ENCODE peak calls at places on chromosomes 4 and X, in eight cellular contexts. W, T, I, P, U, Y, V and N are unnamed samples.

GRCh38 chr4:98625399-98625798 is 33.0 kb downstream of the TSPAN5 start:
- DNase-seq in U (no peak), T (no peak), Y (no peak), P (no peak), W (no peak), I (no peak), V (no peak), N (no peak)

GRCh38 chr4:110124721-110125120 is 73.7 kb downstream of the ELOVL6 start:
- DNase-seq in P (no peak), V (no peak), I (no peak), T (no peak), W (no peak), U (no peak), Y (no peak), N (no peak)

GRCh38 chr4:76831475-76832390 is 66.2 kb downstream of the SOWAHB start:
- DNase-seq in V (no peak), T (no peak), P (peak; percentile 39), U (no peak), I (no peak), W (no peak), Y (no peak), N (no peak)

GRCh38 chrX:720858-721257 is 90.3 kb downstream of the SHOX start:
- DNase-seq in I (no peak), P (no peak), W (no peak), T (no peak), U (no peak), Y (no peak), V (no peak), N (no peak)

GRCh38 chr4:152696764-152697250 is 17.0 kb upstream of the TMEM154 start:
- DNase-seq in U (no peak), I (no peak), V (peak; percentile 9), T (no peak), P (no peak), W (no peak), Y (no peak), N (no peak)

GRCh38 chr4:184163813-184164212 is 53.9 kb downstream of the ENPP6 start:
- DNase-seq in U (no peak), Y (peak; percentile 52), T (peak; percentile 51), I (peak; percentile 12), P (peak; percentile 84), W (peak; percentile 88), V (peak; percentile 22), N (peak; percentile 58)

GRCh38 chr4:68361146-68361589 is 11.3 kb upstream of the YTHDC1 start:
- DNase-seq in Y (no peak), P (peak; percentile 54), W (no peak), V (no peak), T (no peak), U (no peak), I (peak; percentile 98), N (no peak)

GRCh38 chr4:37279894-37280592 is 35.5 kb downstream of the NWD2 start:
- DNase-seq in W (no peak), V (no peak), P (no peak), I (no peak), U (no peak), T (no peak), Y (no peak), N (no peak)

GRCh38 chrX:150899191-150899757 is 806 bp upstream of the CD99L2 start:
- DNase-seq in Y (peak; percentile 21), U (peak; percentile 35), T (peak; percentile 45), W (peak; percentile 65), I (peak; percentile 14), V (peak; percentile 17), P (peak; percentile 36), N (no peak)

GRCh38 chr4:20839957-20840356 is 139.7 kb downstream of the PACRGL start:
- DNase-seq in I (peak; percentile 89), W (no peak), Y (no peak), V (no peak), T (no peak), P (peak; percentile 26), U (no peak), N (no peak)

GRCh38 chr4:110733901-110734300 is 111.0 kb upstream of the PITX2 start:
- DNase-seq in U (no peak), P (no peak), T (no peak), I (no peak), W (no peak), Y (no peak), V (no peak), N (no peak)

GRCh38 chr4:105399535-105400161 is 74.2 kb downstream of the PPA2 start:
- DNase-seq in I (peak; percentile 85), W (no peak), V (no peak), T (no peak), Y (no peak), P (no peak), U (no peak), N (no peak)

GRCh38 chr4:10664408-10664807 is 20.2 kb downstream of the CLNK start:
- DNase-seq in U (peak; percentile 30), T (no peak), I (peak; percentile 84), V (peak; percentile 14), W (no peak), P (peak; percentile 28), Y (no peak), N (peak; percentile 62)

GRCh38 chrX:109199726-109200125 is 282.2 kb downstream of the GUCY2F start:
- DNase-seq in P (no peak), Y (no peak), W (no peak), T (no peak), U (no peak), I (peak; percentile 7), V (no peak), N (no peak)

GRCh38 chr4:82005153-82005552 is 368.6 kb downstream of the HNRNPD start:
- DNase-seq in P (no peak), V (no peak), I (no peak), T (no peak), U (no peak), Y (no peak), W (no peak), N (no peak)

GRCh38 chr4:19832388-19832787 is 419.3 kb upstream of the SLIT2 start:
- DNase-seq in W (no peak), T (no peak), Y (no peak), P (no peak), U (no peak), I (peak; percentile 11), V (no peak), N (no peak)

GRCh38 chrX:150509703-150510102 is 58.7 kb upstream of the MTM1 start:
- DNase-seq in I (no peak), U (no peak), P (no peak), T (no peak), V (no peak), W (no peak), Y (no peak), N (no peak)

GRCh38 chr4:1922826-1923225 is 51.6 kb downstream of the NSD2 start:
- DNase-seq in T (no peak), V (no peak), I (no peak), P (no peak), W (no peak), Y (no peak), U (no peak), N (no peak)

GRCh38 chrX:153885968-153886903 is at the start of gene L1CAM:
- DNase-seq in T (no peak), W (peak; percentile 64), P (no peak), Y (no peak), U (no peak), V (no peak), I (no peak), N (no peak)

GRCh38 chr4:168540086-168540864 is 43.4 kb downstream of the PALLD start:
- DNase-seq in T (no peak), P (no peak), W (peak; percentile 27), U (no peak), I (peak; percentile 69), V (no peak), Y (no peak), N (no peak)

GRCh38 chrX:21723097-21723496 is 34.8 kb downstream of the SMPX start:
- DNase-seq in V (no peak), Y (no peak), T (no peak), U (no peak), W (peak; percentile 23), P (peak; percentile 14), I (peak; percentile 35), N (no peak)

DNA sequence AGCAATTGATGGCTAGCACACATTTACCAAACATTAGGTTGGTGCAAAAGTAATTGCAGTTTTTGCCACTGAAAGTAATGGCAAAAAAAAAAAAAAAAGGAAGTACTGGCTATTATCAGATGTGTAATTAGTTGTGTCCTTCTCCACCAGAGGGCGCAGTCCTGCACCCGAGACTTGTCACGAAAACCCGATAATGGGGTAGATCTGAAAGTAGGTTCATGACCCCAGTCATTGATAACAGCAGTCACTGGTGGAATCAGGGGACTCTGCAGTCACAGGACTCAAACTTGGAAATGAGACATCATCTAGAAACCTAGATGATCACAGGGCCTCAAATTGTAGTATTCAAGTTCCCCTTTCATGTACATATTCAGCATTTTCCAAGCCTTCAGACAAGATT is 13.1 kb upstream of the ACOT9 start:
- DNase-seq in W (peak; percentile 89), I (peak; percentile 44), V (peak; percentile 63), Y (peak; percentile 48), P (peak; percentile 82), U (peak; percentile 28), T (peak; percentile 74), N (peak; percentile 67)
- TF ChIP-seq CTCF in W (peak; percentile 91), I (peak; percentile 54), V (peak; percentile 39), Y (peak; percentile 38), P (peak; percentile 67), U (peak; percentile 44), T (peak; percentile 55), N (peak; percentile 63)

GRCh38 chrX:30887721-30888120 is 1.3 kb downstream of the TAB3 start:
- DNase-seq in I (no peak), U (no peak), Y (no peak), P (no peak), V (no peak), W (no peak), T (no peak), N (no peak)
- H3K4me3 ChIP-seq in I (peak overlapping the region; percentile 76), U (peak overlapping the region; percentile 80), Y (peak overlapping the region; percentile 86), P (peak overlapping the region; percentile 90), V (no peak overlapping the region), W (peak overlapping the region; percentile 77), T (no peak overlapping the region), N (peak overlapping the region; percentile 71)

DNA sequence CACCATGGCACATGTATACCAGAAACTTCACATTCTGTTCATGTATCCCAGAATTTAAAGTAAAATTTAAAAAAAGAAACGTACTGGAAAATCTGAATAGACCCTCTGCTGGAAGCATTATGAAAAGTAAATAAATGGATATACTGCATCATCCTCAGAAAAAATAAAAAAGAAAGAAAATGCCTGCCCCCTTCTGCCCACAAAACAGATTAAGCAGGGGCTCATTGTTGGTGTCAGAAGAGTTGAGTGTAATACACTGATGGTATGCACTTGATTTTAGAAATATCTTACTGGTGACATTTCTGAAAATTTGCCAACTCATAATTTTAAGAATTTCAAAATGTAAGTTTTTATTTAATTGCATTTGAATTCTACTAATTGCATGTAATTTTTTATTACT is 77.8 kb downstream of the LRP2BP start:
- DNase-seq in W (no peak), T (no peak), Y (no peak), U (no peak), P (no peak), I (no peak), V (no peak), N (no peak)
- TF ChIP-seq CTCF in W (no peak), T (no peak), Y (no peak), U (no peak), P (no peak), I (no peak), V (no peak), N (no peak)

GRCh38 chrX:148380614-148381561 is 119.5 kb upstream of the AFF2 start:
- DNase-seq in V (no peak), W (no peak), Y (no peak), P (peak; percentile 19), U (no peak), I (peak; percentile 21), T (no peak), N (no peak)
- H3K4me3 ChIP-seq in V (no peak overlapping the region), W (no peak overlapping the region), Y (no peak overlapping the region), P (no peak overlapping the region), U (no peak overlapping the region), I (peak overlapping the region; percentile 8), T (no peak overlapping the region), N (no peak overlapping the region)

GRCh38 chrX:25275159-25275558 is 259.4 kb upstream of the ARX start:
- DNase-seq in Y (no peak), I (no peak), T (no peak), W (no peak), P (no peak), V (no peak), U (no peak), N (no peak)
- TF ChIP-seq CTCF in Y (no peak), I (no peak), T (no peak), W (peak; percentile 15), P (no peak), V (no peak), U (peak; percentile 32), N (no peak)